ENCODE peak calls at places on chromosomes 6 and 20, in six cellular contexts. One of them, this sample, is unnamed.
A peak's percentile ranks its signal among the peaks of the same experiment; 100 is the strongest.

GRCh38 chr6:112279044-112279916 is 24.9 kb upstream of the LAMA4 start:
- DNase-seq in stimulated activated CD4-positive, alpha-beta T cell treated with anti-CD3 and anti-CD28 coated beads, Interleukin-1b, Interleukin-23, amount 100 ng/mL, for 1 hour: no peak
- DNase-seq in cardiac muscle cell: no peak
- DNase-seq in GM03348: peak; percentile 15
- DNase-seq in astrocyte of the spinal cord: no peak
- DNase-seq in GM04504: no peak
- DNase-seq in this sample: no peak

GRCh38 chr6:2651966-2652365 is 98.8 kb downstream of the MYLK4 start:
- DNase-seq in GM04504: no peak
- DNase-seq in GM03348: no peak
- DNase-seq in astrocyte of the spinal cord: no peak
- DNase-seq in stimulated activated CD4-positive, alpha-beta T cell treated with anti-CD3 and anti-CD28 coated beads, Interleukin-1b, Interleukin-23, amount 100 ng/mL, for 1 hour: no peak
- DNase-seq in cardiac muscle cell: no peak
- DNase-seq in this sample: no peak

GRCh38 chr6:89022747-89023289 is 57.7 kb upstream of the PNRC1 start:
- DNase-seq in GM03348: peak; percentile 47
- DNase-seq in cardiac muscle cell: no peak
- DNase-seq in astrocyte of the spinal cord: peak; percentile 73
- DNase-seq in stimulated activated CD4-positive, alpha-beta T cell treated with anti-CD3 and anti-CD28 coated beads, Interleukin-1b, Interleukin-23, amount 100 ng/mL, for 1 hour: no peak
- DNase-seq in GM04504: peak; percentile 39
- DNase-seq in this sample: no peak

GRCh38 chr6:149032599-149033405 is 284.7 kb upstream of the TAB2 start:
- DNase-seq in cardiac muscle cell: no peak
- DNase-seq in stimulated activated CD4-positive, alpha-beta T cell treated with anti-CD3 and anti-CD28 coated beads, Interleukin-1b, Interleukin-23, amount 100 ng/mL, for 1 hour: peak; percentile 33
- DNase-seq in GM03348: peak; percentile 76
- DNase-seq in astrocyte of the spinal cord: peak; percentile 94
- DNase-seq in GM04504: peak; percentile 77
- DNase-seq in this sample: no peak

GRCh38 chr20:1166963-1167720 is 17.6 kb downstream of the TMEM74B start:
- DNase-seq in GM03348: no peak
- DNase-seq in GM04504: no peak
- DNase-seq in astrocyte of the spinal cord: no peak
- DNase-seq in stimulated activated CD4-positive, alpha-beta T cell treated with anti-CD3 and anti-CD28 coated beads, Interleukin-1b, Interleukin-23, amount 100 ng/mL, for 1 hour: no peak
- DNase-seq in cardiac muscle cell: no peak
- DNase-seq in this sample: no peak

GRCh38 chr6:16677458-16677857 is 83.8 kb downstream of the ATXN1 start:
- DNase-seq in cardiac muscle cell: no peak
- DNase-seq in stimulated activated CD4-positive, alpha-beta T cell treated with anti-CD3 and anti-CD28 coated beads, Interleukin-1b, Interleukin-23, amount 100 ng/mL, for 1 hour: no peak
- DNase-seq in GM04504: no peak
- DNase-seq in astrocyte of the spinal cord: no peak
- DNase-seq in GM03348: no peak
- DNase-seq in this sample: no peak

GRCh38 chr6:87237804-87238203 is 82.4 kb downstream of the ZNF292 start:
- DNase-seq in GM03348: peak; percentile 63
- DNase-seq in stimulated activated CD4-positive, alpha-beta T cell treated with anti-CD3 and anti-CD28 coated beads, Interleukin-1b, Interleukin-23, amount 100 ng/mL, for 1 hour: no peak
- DNase-seq in astrocyte of the spinal cord: peak; percentile 34
- DNase-seq in GM04504: peak; percentile 5
- DNase-seq in cardiac muscle cell: no peak
- DNase-seq in this sample: peak; percentile 35

GRCh38 chr20:1469925-1470571 is 3.4 kb upstream of the NSFL1C start:
- DNase-seq in stimulated activated CD4-positive, alpha-beta T cell treated with anti-CD3 and anti-CD28 coated beads, Interleukin-1b, Interleukin-23, amount 100 ng/mL, for 1 hour: no peak
- DNase-seq in GM04504: peak; percentile 99
- DNase-seq in cardiac muscle cell: peak; percentile 83
- DNase-seq in astrocyte of the spinal cord: peak; percentile 99
- DNase-seq in GM03348: peak; percentile 86
- DNase-seq in this sample: no peak

GRCh38 chr6:26195924-26196845 is 109.0 kb downstream of the HFE start:
- DNase-seq in cardiac muscle cell: no peak
- DNase-seq in GM04504: no peak
- DNase-seq in stimulated activated CD4-positive, alpha-beta T cell treated with anti-CD3 and anti-CD28 coated beads, Interleukin-1b, Interleukin-23, amount 100 ng/mL, for 1 hour: no peak
- DNase-seq in astrocyte of the spinal cord: peak; percentile 25
- DNase-seq in GM03348: no peak
- DNase-seq in this sample: no peak

GRCh38 chr20:45934046-45934586 is 367 bp upstream of the PCIF1 start:
- DNase-seq in stimulated activated CD4-positive, alpha-beta T cell treated with anti-CD3 and anti-CD28 coated beads, Interleukin-1b, Interleukin-23, amount 100 ng/mL, for 1 hour: no peak
- DNase-seq in GM03348: peak; percentile 61
- DNase-seq in cardiac muscle cell: peak; percentile 68
- DNase-seq in GM04504: no peak
- DNase-seq in astrocyte of the spinal cord: peak; percentile 65
- DNase-seq in this sample: peak; percentile 57

GRCh38 chr20:35947489-35947888 is 6.8 kb downstream of the SCAND1 start:
- DNase-seq in stimulated activated CD4-positive, alpha-beta T cell treated with anti-CD3 and anti-CD28 coated beads, Interleukin-1b, Interleukin-23, amount 100 ng/mL, for 1 hour: no peak
- DNase-seq in cardiac muscle cell: peak; percentile 41
- DNase-seq in GM03348: peak; percentile 27
- DNase-seq in GM04504: no peak
- DNase-seq in astrocyte of the spinal cord: no peak
- DNase-seq in this sample: no peak

GRCh38 chr6:158850807-158851115 is 31.6 kb upstream of the EZR start:
- DNase-seq in cardiac muscle cell: no peak
- DNase-seq in GM04504: no peak
- DNase-seq in astrocyte of the spinal cord: no peak
- DNase-seq in GM03348: peak; percentile 40
- DNase-seq in stimulated activated CD4-positive, alpha-beta T cell treated with anti-CD3 and anti-CD28 coated beads, Interleukin-1b, Interleukin-23, amount 100 ng/mL, for 1 hour: no peak
- DNase-seq in this sample: no peak

GRCh38 chr6:33633462-33634158 is 12.5 kb downstream of the ITPR3 start:
- DNase-seq in cardiac muscle cell: peak; percentile 66
- DNase-seq in GM03348: peak; percentile 95
- DNase-seq in stimulated activated CD4-positive, alpha-beta T cell treated with anti-CD3 and anti-CD28 coated beads, Interleukin-1b, Interleukin-23, amount 100 ng/mL, for 1 hour: no peak
- DNase-seq in GM04504: no peak
- DNase-seq in astrocyte of the spinal cord: peak; percentile 54
- DNase-seq in this sample: peak; percentile 86

GRCh38 chr20:10304474-10305046 is 85.9 kb downstream of the SNAP25 start:
- DNase-seq in stimulated activated CD4-positive, alpha-beta T cell treated with anti-CD3 and anti-CD28 coated beads, Interleukin-1b, Interleukin-23, amount 100 ng/mL, for 1 hour: no peak
- DNase-seq in GM03348: no peak
- DNase-seq in cardiac muscle cell: no peak
- DNase-seq in GM04504: no peak
- DNase-seq in astrocyte of the spinal cord: no peak
- DNase-seq in this sample: no peak

GRCh38 chr6:3455121-3455489 is 1.7 kb downstream of the SLC22A23 start:
- DNase-seq in astrocyte of the spinal cord: no peak
- DNase-seq in stimulated activated CD4-positive, alpha-beta T cell treated with anti-CD3 and anti-CD28 coated beads, Interleukin-1b, Interleukin-23, amount 100 ng/mL, for 1 hour: no peak
- DNase-seq in GM03348: no peak
- DNase-seq in cardiac muscle cell: peak; percentile 29
- DNase-seq in GM04504: no peak
- DNase-seq in this sample: no peak

GRCh38 chr6:5308066-5308465 is 46.8 kb downstream of the FARS2 start:
- DNase-seq in stimulated activated CD4-positive, alpha-beta T cell treated with anti-CD3 and anti-CD28 coated beads, Interleukin-1b, Interleukin-23, amount 100 ng/mL, for 1 hour: no peak
- DNase-seq in GM03348: no peak
- DNase-seq in cardiac muscle cell: no peak
- DNase-seq in astrocyte of the spinal cord: no peak
- DNase-seq in GM04504: no peak
- DNase-seq in this sample: no peak

GRCh38 chr20:8152183-8152582 is 20.1 kb downstream of the PLCB1 start:
- DNase-seq in cardiac muscle cell: no peak
- DNase-seq in astrocyte of the spinal cord: peak; percentile 64
- DNase-seq in GM03348: peak; percentile 18
- DNase-seq in GM04504: peak; percentile 58
- DNase-seq in stimulated activated CD4-positive, alpha-beta T cell treated with anti-CD3 and anti-CD28 coated beads, Interleukin-1b, Interleukin-23, amount 100 ng/mL, for 1 hour: no peak
- DNase-seq in this sample: no peak

GRCh38 chr20:17680836-17681740 is 954 bp downstream of the RRBP1 start:
- DNase-seq in stimulated activated CD4-positive, alpha-beta T cell treated with anti-CD3 and anti-CD28 coated beads, Interleukin-1b, Interleukin-23, amount 100 ng/mL, for 1 hour: peak; percentile 77
- DNase-seq in astrocyte of the spinal cord: peak; percentile 75
- DNase-seq in GM04504: peak; percentile 39
- DNase-seq in cardiac muscle cell: peak; percentile 89
- DNase-seq in GM03348: peak; percentile 93
- DNase-seq in this sample: peak; percentile 92

GRCh38 chr6:147561742-147562141 is 53.3 kb downstream of the SAMD5 start:
- DNase-seq in cardiac muscle cell: no peak
- DNase-seq in stimulated activated CD4-positive, alpha-beta T cell treated with anti-CD3 and anti-CD28 coated beads, Interleukin-1b, Interleukin-23, amount 100 ng/mL, for 1 hour: no peak
- DNase-seq in astrocyte of the spinal cord: no peak
- DNase-seq in GM03348: no peak
- DNase-seq in GM04504: peak; percentile 10
- DNase-seq in this sample: no peak

GRCh38 chr6:77040566-77041195 is 422.6 kb downstream of the HTR1B start:
- DNase-seq in cardiac muscle cell: no peak
- DNase-seq in GM04504: no peak
- DNase-seq in stimulated activated CD4-positive, alpha-beta T cell treated with anti-CD3 and anti-CD28 coated beads, Interleukin-1b, Interleukin-23, amount 100 ng/mL, for 1 hour: no peak
- DNase-seq in GM03348: peak; percentile 24
- DNase-seq in astrocyte of the spinal cord: peak; percentile 56
- DNase-seq in this sample: no peak

GRCh38 chr20:19815553-19815991 is 57.5 kb downstream of the RIN2 start:
- DNase-seq in GM03348: peak; percentile 83
- DNase-seq in astrocyte of the spinal cord: peak; percentile 99
- DNase-seq in GM04504: peak; percentile 98
- DNase-seq in cardiac muscle cell: no peak
- DNase-seq in stimulated activated CD4-positive, alpha-beta T cell treated with anti-CD3 and anti-CD28 coated beads, Interleukin-1b, Interleukin-23, amount 100 ng/mL, for 1 hour: no peak
- DNase-seq in this sample: no peak